ENCODE peak calls at places on chromosome X, in seven cellular contexts. One of them, this sample, is unnamed.

GRCh38 chrX:108105473-108105872 is 13.9 kb downstream of the ATG4A start:
- DNase-seq in COR-L47: no peak
- DNase-seq in effector CD4-positive, alpha-beta T cell: no peak
- DNase-seq in mesothelial cell of epicardium: no peak
- DNase-seq in endothelial cell: no peak
- DNase-seq in stimulated activated CD4-positive, alpha-beta T cell treated with anti-CD3 and anti-CD28 coated beads, Interleukin-1b, Interleukin-23, amount 100 ng/mL, for 1 hour: no peak
- DNase-seq in EH: no peak
- DNase-seq in this sample: no peak

GRCh38 chrX:150761176-150761818 is 68.1 kb downstream of the MTMR1 start:
- DNase-seq in COR-L47: no peak
- DNase-seq in effector CD4-positive, alpha-beta T cell: no peak
- DNase-seq in mesothelial cell of epicardium: no peak
- DNase-seq in endothelial cell: no peak
- DNase-seq in stimulated activated CD4-positive, alpha-beta T cell treated with anti-CD3 and anti-CD28 coated beads, Interleukin-1b, Interleukin-23, amount 100 ng/mL, for 1 hour: no peak
- DNase-seq in EH: no peak
- DNase-seq in this sample: no peak

GRCh38 chrX:103253608-103254007 is 1.3 kb downstream of the TCEAL8 start:
- DNase-seq in COR-L47: no peak
- DNase-seq in effector CD4-positive, alpha-beta T cell: no peak
- DNase-seq in mesothelial cell of epicardium: no peak
- DNase-seq in endothelial cell: peak; percentile 6
- DNase-seq in stimulated activated CD4-positive, alpha-beta T cell treated with anti-CD3 and anti-CD28 coated beads, Interleukin-1b, Interleukin-23, amount 100 ng/mL, for 1 hour: no peak
- DNase-seq in EH: peak; percentile 1
- DNase-seq in this sample: no peak

GRCh38 chrX:130170752-130171445 is 863 bp upstream of the RAB33A start:
- DNase-seq in COR-L47: peak; percentile 84
- DNase-seq in effector CD4-positive, alpha-beta T cell: peak; percentile 52
- DNase-seq in mesothelial cell of epicardium: peak; percentile 34
- DNase-seq in endothelial cell: peak; percentile 19
- DNase-seq in stimulated activated CD4-positive, alpha-beta T cell treated with anti-CD3 and anti-CD28 coated beads, Interleukin-1b, Interleukin-23, amount 100 ng/mL, for 1 hour: no peak
- DNase-seq in EH: peak; percentile 44
- DNase-seq in this sample: peak; percentile 78

GRCh38 chrX:20461576-20461975 is 194.9 kb upstream of the RPS6KA3 start:
- DNase-seq in COR-L47: no peak
- DNase-seq in effector CD4-positive, alpha-beta T cell: no peak
- DNase-seq in mesothelial cell of epicardium: no peak
- DNase-seq in endothelial cell: no peak
- DNase-seq in stimulated activated CD4-positive, alpha-beta T cell treated with anti-CD3 and anti-CD28 coated beads, Interleukin-1b, Interleukin-23, amount 100 ng/mL, for 1 hour: no peak
- DNase-seq in EH: peak; percentile 19
- DNase-seq in this sample: no peak

GRCh38 chrX:7133036-7133412 is 14.5 kb upstream of the STS start:
- DNase-seq in COR-L47: no peak
- DNase-seq in effector CD4-positive, alpha-beta T cell: no peak
- DNase-seq in mesothelial cell of epicardium: no peak
- DNase-seq in endothelial cell: no peak
- DNase-seq in stimulated activated CD4-positive, alpha-beta T cell treated with anti-CD3 and anti-CD28 coated beads, Interleukin-1b, Interleukin-23, amount 100 ng/mL, for 1 hour: no peak
- DNase-seq in EH: peak; percentile 53
- DNase-seq in this sample: no peak

GRCh38 chrX:75784689-75785491 is at the start of gene MAGEE2:
- DNase-seq in COR-L47: no peak
- DNase-seq in effector CD4-positive, alpha-beta T cell: no peak
- DNase-seq in mesothelial cell of epicardium: no peak
- DNase-seq in endothelial cell: no peak
- DNase-seq in stimulated activated CD4-positive, alpha-beta T cell treated with anti-CD3 and anti-CD28 coated beads, Interleukin-1b, Interleukin-23, amount 100 ng/mL, for 1 hour: no peak
- DNase-seq in EH: no peak
- DNase-seq in this sample: no peak

GRCh38 chrX:18793601-18794089 is 86.2 kb downstream of the PPEF1 start:
- DNase-seq in COR-L47: no peak
- DNase-seq in effector CD4-positive, alpha-beta T cell: no peak
- DNase-seq in mesothelial cell of epicardium: no peak
- DNase-seq in endothelial cell: peak; percentile 3
- DNase-seq in stimulated activated CD4-positive, alpha-beta T cell treated with anti-CD3 and anti-CD28 coated beads, Interleukin-1b, Interleukin-23, amount 100 ng/mL, for 1 hour: no peak
- DNase-seq in EH: no peak
- DNase-seq in this sample: no peak

GRCh38 chrX:50067435-50068292 is 133.1 kb downstream of the AKAP4 start:
- DNase-seq in COR-L47: peak; percentile 54
- DNase-seq in effector CD4-positive, alpha-beta T cell: no peak
- DNase-seq in mesothelial cell of epicardium: no peak
- DNase-seq in endothelial cell: peak; percentile 28
- DNase-seq in stimulated activated CD4-positive, alpha-beta T cell treated with anti-CD3 and anti-CD28 coated beads, Interleukin-1b, Interleukin-23, amount 100 ng/mL, for 1 hour: no peak
- DNase-seq in EH: peak; percentile 39
- DNase-seq in this sample: peak; percentile 33

GRCh38 chrX:69323786-69324720 is 158.8 kb upstream of the PJA1 start:
- DNase-seq in COR-L47: no peak
- DNase-seq in effector CD4-positive, alpha-beta T cell: no peak
- DNase-seq in mesothelial cell of epicardium: no peak
- DNase-seq in endothelial cell: no peak
- DNase-seq in stimulated activated CD4-positive, alpha-beta T cell treated with anti-CD3 and anti-CD28 coated beads, Interleukin-1b, Interleukin-23, amount 100 ng/mL, for 1 hour: no peak
- DNase-seq in EH: no peak
- DNase-seq in this sample: no peak

GRCh38 chrX:152806035-152806434 is 24.5 kb downstream of the CETN2 start:
- DNase-seq in COR-L47: no peak
- DNase-seq in effector CD4-positive, alpha-beta T cell: no peak
- DNase-seq in mesothelial cell of epicardium: no peak
- DNase-seq in endothelial cell: no peak
- DNase-seq in stimulated activated CD4-positive, alpha-beta T cell treated with anti-CD3 and anti-CD28 coated beads, Interleukin-1b, Interleukin-23, amount 100 ng/mL, for 1 hour: no peak
- DNase-seq in EH: no peak
- DNase-seq in this sample: no peak

GRCh38 chrX:9622128-9622527 is 143.5 kb downstream of the GPR143 start:
- DNase-seq in COR-L47: no peak
- DNase-seq in effector CD4-positive, alpha-beta T cell: no peak
- DNase-seq in mesothelial cell of epicardium: no peak
- DNase-seq in endothelial cell: no peak
- DNase-seq in stimulated activated CD4-positive, alpha-beta T cell treated with anti-CD3 and anti-CD28 coated beads, Interleukin-1b, Interleukin-23, amount 100 ng/mL, for 1 hour: no peak
- DNase-seq in EH: no peak
- DNase-seq in this sample: no peak

GRCh38 chrX:153969125-153969903 is 2.3 kb downstream of the HCFC1 start:
- DNase-seq in COR-L47: no peak
- DNase-seq in effector CD4-positive, alpha-beta T cell: no peak
- DNase-seq in mesothelial cell of epicardium: no peak
- DNase-seq in endothelial cell: no peak
- DNase-seq in stimulated activated CD4-positive, alpha-beta T cell treated with anti-CD3 and anti-CD28 coated beads, Interleukin-1b, Interleukin-23, amount 100 ng/mL, for 1 hour: no peak
- DNase-seq in EH: no peak
- DNase-seq in this sample: no peak

GRCh38 chrX:48496660-48497059 is 12.1 kb upstream of the PORCN start:
- DNase-seq in COR-L47: no peak
- DNase-seq in effector CD4-positive, alpha-beta T cell: no peak
- DNase-seq in mesothelial cell of epicardium: no peak
- DNase-seq in endothelial cell: no peak
- DNase-seq in stimulated activated CD4-positive, alpha-beta T cell treated with anti-CD3 and anti-CD28 coated beads, Interleukin-1b, Interleukin-23, amount 100 ng/mL, for 1 hour: no peak
- DNase-seq in EH: peak; percentile 31
- DNase-seq in this sample: no peak

GRCh38 chrX:108131471-108131870 is 39.9 kb downstream of the ATG4A start:
- DNase-seq in COR-L47: no peak
- DNase-seq in effector CD4-positive, alpha-beta T cell: no peak
- DNase-seq in mesothelial cell of epicardium: no peak
- DNase-seq in endothelial cell: no peak
- DNase-seq in stimulated activated CD4-positive, alpha-beta T cell treated with anti-CD3 and anti-CD28 coated beads, Interleukin-1b, Interleukin-23, amount 100 ng/mL, for 1 hour: no peak
- DNase-seq in EH: peak; percentile 67
- DNase-seq in this sample: no peak

GRCh38 chrX:39773923-39774803 is 323.6 kb downstream of the BCOR start:
- DNase-seq in COR-L47: no peak
- DNase-seq in effector CD4-positive, alpha-beta T cell: no peak
- DNase-seq in mesothelial cell of epicardium: no peak
- DNase-seq in endothelial cell: no peak
- DNase-seq in stimulated activated CD4-positive, alpha-beta T cell treated with anti-CD3 and anti-CD28 coated beads, Interleukin-1b, Interleukin-23, amount 100 ng/mL, for 1 hour: no peak
- DNase-seq in EH: no peak
- DNase-seq in this sample: no peak

GRCh38 chrX:43333543-43333942 is 322.6 kb upstream of the MAOA start:
- DNase-seq in COR-L47: peak; percentile 1
- DNase-seq in effector CD4-positive, alpha-beta T cell: no peak
- DNase-seq in mesothelial cell of epicardium: no peak
- DNase-seq in endothelial cell: no peak
- DNase-seq in stimulated activated CD4-positive, alpha-beta T cell treated with anti-CD3 and anti-CD28 coated beads, Interleukin-1b, Interleukin-23, amount 100 ng/mL, for 1 hour: no peak
- DNase-seq in EH: no peak
- DNase-seq in this sample: no peak

GRCh38 chrX:69152398-69152797 is 12.9 kb downstream of the PJA1 start:
- DNase-seq in COR-L47: peak; percentile 57
- DNase-seq in effector CD4-positive, alpha-beta T cell: no peak
- DNase-seq in mesothelial cell of epicardium: no peak
- DNase-seq in endothelial cell: no peak
- DNase-seq in stimulated activated CD4-positive, alpha-beta T cell treated with anti-CD3 and anti-CD28 coated beads, Interleukin-1b, Interleukin-23, amount 100 ng/mL, for 1 hour: no peak
- DNase-seq in EH: peak; percentile 67
- DNase-seq in this sample: peak; percentile 19

GRCh38 chrX:100410901-100411801 is 1.1 kb upstream of the PCDH19 start:
- DNase-seq in COR-L47: no peak
- DNase-seq in effector CD4-positive, alpha-beta T cell: no peak
- DNase-seq in mesothelial cell of epicardium: no peak
- DNase-seq in endothelial cell: no peak
- DNase-seq in stimulated activated CD4-positive, alpha-beta T cell treated with anti-CD3 and anti-CD28 coated beads, Interleukin-1b, Interleukin-23, amount 100 ng/mL, for 1 hour: no peak
- DNase-seq in EH: no peak
- DNase-seq in this sample: no peak

GRCh38 chrX:52424658-52425057 is 55.8 kb downstream of the XAGE2 start:
- DNase-seq in COR-L47: no peak
- DNase-seq in effector CD4-positive, alpha-beta T cell: no peak
- DNase-seq in mesothelial cell of epicardium: no peak
- DNase-seq in endothelial cell: no peak
- DNase-seq in stimulated activated CD4-positive, alpha-beta T cell treated with anti-CD3 and anti-CD28 coated beads, Interleukin-1b, Interleukin-23, amount 100 ng/mL, for 1 hour: no peak
- DNase-seq in EH: peak; percentile 84
- DNase-seq in this sample: no peak